ENCODE peak calls at places on chromosomes 12 and 14, in five cellular contexts. One of them, this sample, is unnamed.

GRCh38 chr12:132205271-132206092 is 61.2 kb downstream of the NOC4L start:
- DNase-seq in CD4-positive, CD25-positive, alpha-beta regulatory T cell: no peak
- DNase-seq in effector memory CD4-positive, alpha-beta T cell: no peak
- DNase-seq in body of pancreas: no peak
- DNase-seq in HFF-Myc: no peak
- DNase-seq in this sample: no peak

GRCh38 chr12:33000016-33000415 is 103.4 kb upstream of the PKP2 start:
- DNase-seq in CD4-positive, CD25-positive, alpha-beta regulatory T cell: no peak
- DNase-seq in HFF-Myc: no peak
- DNase-seq in effector memory CD4-positive, alpha-beta T cell: no peak
- DNase-seq in body of pancreas: no peak
- DNase-seq in this sample: no peak

GRCh38 chr12:4034926-4035325 is 161.7 kb upstream of the PARP11 start:
- DNase-seq in CD4-positive, CD25-positive, alpha-beta regulatory T cell: no peak
- DNase-seq in HFF-Myc: peak
- DNase-seq in body of pancreas: no peak
- DNase-seq in effector memory CD4-positive, alpha-beta T cell: no peak
- DNase-seq in this sample: no peak

GRCh38 chr14:99081156-99081765 is 190.7 kb downstream of the BCL11B start:
- DNase-seq in body of pancreas: no peak
- DNase-seq in effector memory CD4-positive, alpha-beta T cell: no peak
- DNase-seq in HFF-Myc: no peak
- DNase-seq in CD4-positive, CD25-positive, alpha-beta regulatory T cell: no peak
- DNase-seq in this sample: no peak

GRCh38 chr12:915090-915489 is 34.4 kb downstream of the RAD52 start:
- DNase-seq in HFF-Myc: no peak
- DNase-seq in body of pancreas: no peak
- DNase-seq in CD4-positive, CD25-positive, alpha-beta regulatory T cell: peak
- DNase-seq in effector memory CD4-positive, alpha-beta T cell: no peak
- DNase-seq in this sample: no peak

GRCh38 chr12:123085730-123086487 is 65.0 kb downstream of the PITPNM2 start:
- DNase-seq in body of pancreas: peak
- DNase-seq in CD4-positive, CD25-positive, alpha-beta regulatory T cell: no peak
- DNase-seq in HFF-Myc: no peak
- DNase-seq in effector memory CD4-positive, alpha-beta T cell: no peak
- DNase-seq in this sample: no peak

GRCh38 chr12:63905523-63905922 is 61.0 kb downstream of the SRGAP1 start:
- DNase-seq in HFF-Myc: no peak
- DNase-seq in effector memory CD4-positive, alpha-beta T cell: no peak
- DNase-seq in CD4-positive, CD25-positive, alpha-beta regulatory T cell: no peak
- DNase-seq in body of pancreas: no peak
- DNase-seq in this sample: no peak

GRCh38 chr12:93122089-93122488 is 193.0 kb upstream of the EEA1 start:
- DNase-seq in body of pancreas: no peak
- DNase-seq in HFF-Myc: no peak
- DNase-seq in CD4-positive, CD25-positive, alpha-beta regulatory T cell: no peak
- DNase-seq in effector memory CD4-positive, alpha-beta T cell: no peak
- DNase-seq in this sample: peak

GRCh38 chr12:58668831-58669230 is 251.5 kb downstream of the LRIG3 start:
- DNase-seq in CD4-positive, CD25-positive, alpha-beta regulatory T cell: no peak
- DNase-seq in HFF-Myc: no peak
- DNase-seq in body of pancreas: no peak
- DNase-seq in effector memory CD4-positive, alpha-beta T cell: no peak
- DNase-seq in this sample: peak

GRCh38 chr14:73662439-73663056 is 17.8 kb downstream of the DNAL1 start:
- DNase-seq in effector memory CD4-positive, alpha-beta T cell: no peak
- DNase-seq in HFF-Myc: peak
- DNase-seq in CD4-positive, CD25-positive, alpha-beta regulatory T cell: no peak
- DNase-seq in body of pancreas: no peak
- DNase-seq in this sample: peak

GRCh38 chr14:60722836-60723217 is 1.3 kb downstream of the SIX4 start:
- DNase-seq in body of pancreas: peak
- DNase-seq in HFF-Myc: no peak
- DNase-seq in CD4-positive, CD25-positive, alpha-beta regulatory T cell: no peak
- DNase-seq in effector memory CD4-positive, alpha-beta T cell: no peak
- DNase-seq in this sample: no peak

GRCh38 chr14:52182853-52183252 is 84.6 kb upstream of the PTGDR start:
- DNase-seq in effector memory CD4-positive, alpha-beta T cell: no peak
- DNase-seq in CD4-positive, CD25-positive, alpha-beta regulatory T cell: no peak
- DNase-seq in HFF-Myc: no peak
- DNase-seq in body of pancreas: no peak
- DNase-seq in this sample: no peak

GRCh38 chr14:65095633-65096205 is 6.6 kb downstream of the MAX start:
- DNase-seq in effector memory CD4-positive, alpha-beta T cell: no peak
- DNase-seq in CD4-positive, CD25-positive, alpha-beta regulatory T cell: no peak
- DNase-seq in body of pancreas: peak
- DNase-seq in HFF-Myc: peak
- DNase-seq in this sample: peak

GRCh38 chr12:53954694-53955035 is at the start of gene HOXC12:
- DNase-seq in HFF-Myc: no peak
- DNase-seq in CD4-positive, CD25-positive, alpha-beta regulatory T cell: no peak
- DNase-seq in effector memory CD4-positive, alpha-beta T cell: no peak
- DNase-seq in body of pancreas: no peak
- DNase-seq in this sample: no peak

GRCh38 chr12:109571773-109572505 is 1.4 kb downstream of the MMAB start:
- DNase-seq in body of pancreas: no peak
- DNase-seq in CD4-positive, CD25-positive, alpha-beta regulatory T cell: no peak
- DNase-seq in HFF-Myc: no peak
- DNase-seq in effector memory CD4-positive, alpha-beta T cell: no peak
- DNase-seq in this sample: no peak

GRCh38 chr14:67577909-67578749 is 21.9 kb downstream of the PIGH start:
- DNase-seq in body of pancreas: no peak
- DNase-seq in effector memory CD4-positive, alpha-beta T cell: no peak
- DNase-seq in CD4-positive, CD25-positive, alpha-beta regulatory T cell: no peak
- DNase-seq in HFF-Myc: no peak
- DNase-seq in this sample: no peak

GRCh38 chr14:54202288-54202687 is 194.5 kb upstream of the CDKN3 start:
- DNase-seq in body of pancreas: no peak
- DNase-seq in effector memory CD4-positive, alpha-beta T cell: no peak
- DNase-seq in HFF-Myc: no peak
- DNase-seq in CD4-positive, CD25-positive, alpha-beta regulatory T cell: no peak
- DNase-seq in this sample: no peak

GRCh38 chr12:40149673-40150260 is 43.9 kb upstream of the SLC2A13 start:
- DNase-seq in body of pancreas: no peak
- DNase-seq in HFF-Myc: no peak
- DNase-seq in CD4-positive, CD25-positive, alpha-beta regulatory T cell: no peak
- DNase-seq in effector memory CD4-positive, alpha-beta T cell: no peak
- DNase-seq in this sample: no peak

GRCh38 chr14:99413172-99413571 is 67.5 kb downstream of the SETD3 start:
- DNase-seq in CD4-positive, CD25-positive, alpha-beta regulatory T cell: no peak
- DNase-seq in effector memory CD4-positive, alpha-beta T cell: no peak
- DNase-seq in body of pancreas: no peak
- DNase-seq in HFF-Myc: no peak
- DNase-seq in this sample: no peak

GRCh38 chr14:21711360-21711961 is 37.8 kb upstream of the OR4E1 start:
- DNase-seq in HFF-Myc: peak
- DNase-seq in effector memory CD4-positive, alpha-beta T cell: no peak
- DNase-seq in body of pancreas: peak
- DNase-seq in CD4-positive, CD25-positive, alpha-beta regulatory T cell: peak
- DNase-seq in this sample: peak

GRCh38 chr14:54348923-54349615 is 47.7 kb upstream of the CDKN3 start:
- DNase-seq in effector memory CD4-positive, alpha-beta T cell: no peak
- DNase-seq in body of pancreas: no peak
- DNase-seq in CD4-positive, CD25-positive, alpha-beta regulatory T cell: no peak
- DNase-seq in HFF-Myc: no peak
- DNase-seq in this sample: no peak

GRCh38 chr12:125685885-125686284 is 620.6 kb downstream of the AACS start:
- DNase-seq in HFF-Myc: no peak
- DNase-seq in CD4-positive, CD25-positive, alpha-beta regulatory T cell: no peak
- DNase-seq in effector memory CD4-positive, alpha-beta T cell: no peak
- DNase-seq in body of pancreas: no peak
- DNase-seq in this sample: no peak

GRCh38 chr12:52582489-52582888 is 8.8 kb upstream of the KRT74 start:
- DNase-seq in body of pancreas: no peak
- DNase-seq in effector memory CD4-positive, alpha-beta T cell: no peak
- DNase-seq in HFF-Myc: no peak
- DNase-seq in CD4-positive, CD25-positive, alpha-beta regulatory T cell: no peak
- DNase-seq in this sample: no peak

GRCh38 chr12:104372721-104373335 is 69.3 kb downstream of the EID3 start:
- DNase-seq in HFF-Myc: no peak
- DNase-seq in effector memory CD4-positive, alpha-beta T cell: no peak
- DNase-seq in body of pancreas: no peak
- DNase-seq in CD4-positive, CD25-positive, alpha-beta regulatory T cell: no peak
- DNase-seq in this sample: no peak

GRCh38 chr12:96483116-96483515 is 6.3 kb upstream of the CFAP54 start:
- DNase-seq in effector memory CD4-positive, alpha-beta T cell: no peak
- DNase-seq in CD4-positive, CD25-positive, alpha-beta regulatory T cell: no peak
- DNase-seq in HFF-Myc: no peak
- DNase-seq in body of pancreas: no peak
- DNase-seq in this sample: no peak

GRCh38 chr12:130949806-130950205 is 3.9 kb upstream of the ADGRD1 start:
- DNase-seq in CD4-positive, CD25-positive, alpha-beta regulatory T cell: no peak
- DNase-seq in body of pancreas: no peak
- DNase-seq in effector memory CD4-positive, alpha-beta T cell: no peak
- DNase-seq in HFF-Myc: no peak
- DNase-seq in this sample: no peak

GRCh38 chr12:111503116-111503515 is 96.0 kb downstream of the ATXN2 start:
- DNase-seq in effector memory CD4-positive, alpha-beta T cell: no peak
- DNase-seq in CD4-positive, CD25-positive, alpha-beta regulatory T cell: no peak
- DNase-seq in HFF-Myc: no peak
- DNase-seq in body of pancreas: no peak
- DNase-seq in this sample: no peak

GRCh38 chr14:105710119-105711057 is 184.0 kb downstream of the TMEM121 start:
- DNase-seq in effector memory CD4-positive, alpha-beta T cell: no peak
- DNase-seq in CD4-positive, CD25-positive, alpha-beta regulatory T cell: no peak
- DNase-seq in HFF-Myc: no peak
- DNase-seq in body of pancreas: no peak
- DNase-seq in this sample: no peak

GRCh38 chr12:60259241-60259640 is 663.4 kb downstream of the SLC16A7 start:
- DNase-seq in CD4-positive, CD25-positive, alpha-beta regulatory T cell: no peak
- DNase-seq in body of pancreas: no peak
- DNase-seq in HFF-Myc: no peak
- DNase-seq in effector memory CD4-positive, alpha-beta T cell: no peak
- DNase-seq in this sample: no peak

GRCh38 chr14:104680056-104680805 is 9.2 kb upstream of the INF2 start:
- DNase-seq in body of pancreas: peak
- DNase-seq in HFF-Myc: no peak
- DNase-seq in effector memory CD4-positive, alpha-beta T cell: no peak
- DNase-seq in CD4-positive, CD25-positive, alpha-beta regulatory T cell: no peak
- DNase-seq in this sample: no peak
- H3K4me3 ChIP-seq in body of pancreas: no peak
- H3K4me3 ChIP-seq in HFF-Myc: peak
- H3K4me3 ChIP-seq in effector memory CD4-positive, alpha-beta T cell: no peak
- H3K4me3 ChIP-seq in CD4-positive, CD25-positive, alpha-beta regulatory T cell: no peak
- H3K4me3 ChIP-seq in this sample: peak

DNA sequence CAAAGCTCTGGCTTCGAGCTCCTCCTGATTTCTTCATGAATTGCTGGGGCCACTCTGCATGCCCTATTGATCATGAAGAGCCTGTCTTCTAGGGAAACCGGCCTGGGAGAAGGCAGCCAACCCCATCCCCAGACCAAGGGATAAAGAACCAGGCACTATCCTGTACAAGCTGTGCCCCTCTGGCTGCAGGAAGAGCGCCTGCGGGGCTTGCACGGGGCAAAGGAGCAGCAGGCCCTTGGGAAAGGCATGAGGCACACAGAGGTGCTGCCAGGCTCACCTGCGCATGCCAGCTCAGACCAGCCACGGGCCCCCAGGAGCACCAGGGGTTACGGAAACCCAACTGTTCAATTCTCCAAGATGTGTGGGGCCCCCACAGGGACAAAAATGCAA is 2.1 kb downstream of the ITPK1 start:
- DNase-seq in CD4-positive, CD25-positive, alpha-beta regulatory T cell: no peak
- DNase-seq in HFF-Myc: no peak
- DNase-seq in effector memory CD4-positive, alpha-beta T cell: no peak
- DNase-seq in body of pancreas: no peak
- DNase-seq in this sample: no peak
- H3K4me3 ChIP-seq in CD4-positive, CD25-positive, alpha-beta regulatory T cell: peak
- H3K4me3 ChIP-seq in HFF-Myc: peak
- H3K4me3 ChIP-seq in effector memory CD4-positive, alpha-beta T cell: peak
- H3K4me3 ChIP-seq in body of pancreas: peak
- H3K4me3 ChIP-seq in this sample: peak

GRCh38 chr14:85222344-85222743 is 307.6 kb upstream of the FLRT2 start:
- DNase-seq in effector memory CD4-positive, alpha-beta T cell: no peak
- DNase-seq in HFF-Myc: no peak
- DNase-seq in CD4-positive, CD25-positive, alpha-beta regulatory T cell: no peak
- DNase-seq in body of pancreas: no peak
- DNase-seq in this sample: no peak

GRCh38 chr14:85221832-85222231 is 308.1 kb upstream of the FLRT2 start:
- DNase-seq in CD4-positive, CD25-positive, alpha-beta regulatory T cell: no peak
- DNase-seq in body of pancreas: no peak
- DNase-seq in HFF-Myc: no peak
- DNase-seq in effector memory CD4-positive, alpha-beta T cell: no peak
- DNase-seq in this sample: no peak

GRCh38 chr14:85214471-85214870 is 315.5 kb upstream of the FLRT2 start:
- DNase-seq in HFF-Myc: no peak
- DNase-seq in body of pancreas: no peak
- DNase-seq in CD4-positive, CD25-positive, alpha-beta regulatory T cell: no peak
- DNase-seq in effector memory CD4-positive, alpha-beta T cell: no peak
- DNase-seq in this sample: no peak

GRCh38 chr14:85218982-85219381 is 311.0 kb upstream of the FLRT2 start:
- DNase-seq in HFF-Myc: no peak
- DNase-seq in body of pancreas: no peak
- DNase-seq in CD4-positive, CD25-positive, alpha-beta regulatory T cell: no peak
- DNase-seq in effector memory CD4-positive, alpha-beta T cell: no peak
- DNase-seq in this sample: no peak

GRCh38 chr14:85217412-85217811 is 312.5 kb upstream of the FLRT2 start:
- DNase-seq in effector memory CD4-positive, alpha-beta T cell: no peak
- DNase-seq in body of pancreas: no peak
- DNase-seq in HFF-Myc: peak
- DNase-seq in CD4-positive, CD25-positive, alpha-beta regulatory T cell: no peak
- DNase-seq in this sample: no peak
- H3K4me3 ChIP-seq in effector memory CD4-positive, alpha-beta T cell: no peak
- H3K4me3 ChIP-seq in body of pancreas: no peak
- H3K4me3 ChIP-seq in HFF-Myc: no peak
- H3K4me3 ChIP-seq in CD4-positive, CD25-positive, alpha-beta regulatory T cell: no peak
- H3K4me3 ChIP-seq in this sample: no peak

GRCh38 chr12:105406497-105406896 is 76.0 kb downstream of the C12orf75 start:
- DNase-seq in effector memory CD4-positive, alpha-beta T cell: no peak
- DNase-seq in CD4-positive, CD25-positive, alpha-beta regulatory T cell: no peak
- DNase-seq in body of pancreas: no peak
- DNase-seq in HFF-Myc: no peak
- DNase-seq in this sample: no peak

GRCh38 chr12:105414088-105414487 is 83.6 kb downstream of the C12orf75 start:
- DNase-seq in HFF-Myc: no peak
- DNase-seq in CD4-positive, CD25-positive, alpha-beta regulatory T cell: no peak
- DNase-seq in effector memory CD4-positive, alpha-beta T cell: no peak
- DNase-seq in body of pancreas: no peak
- DNase-seq in this sample: no peak

GRCh38 chr12:105409286-105409685 is 78.8 kb downstream of the C12orf75 start:
- DNase-seq in CD4-positive, CD25-positive, alpha-beta regulatory T cell: no peak
- DNase-seq in HFF-Myc: no peak
- DNase-seq in effector memory CD4-positive, alpha-beta T cell: no peak
- DNase-seq in body of pancreas: no peak
- DNase-seq in this sample: no peak

DNA sequence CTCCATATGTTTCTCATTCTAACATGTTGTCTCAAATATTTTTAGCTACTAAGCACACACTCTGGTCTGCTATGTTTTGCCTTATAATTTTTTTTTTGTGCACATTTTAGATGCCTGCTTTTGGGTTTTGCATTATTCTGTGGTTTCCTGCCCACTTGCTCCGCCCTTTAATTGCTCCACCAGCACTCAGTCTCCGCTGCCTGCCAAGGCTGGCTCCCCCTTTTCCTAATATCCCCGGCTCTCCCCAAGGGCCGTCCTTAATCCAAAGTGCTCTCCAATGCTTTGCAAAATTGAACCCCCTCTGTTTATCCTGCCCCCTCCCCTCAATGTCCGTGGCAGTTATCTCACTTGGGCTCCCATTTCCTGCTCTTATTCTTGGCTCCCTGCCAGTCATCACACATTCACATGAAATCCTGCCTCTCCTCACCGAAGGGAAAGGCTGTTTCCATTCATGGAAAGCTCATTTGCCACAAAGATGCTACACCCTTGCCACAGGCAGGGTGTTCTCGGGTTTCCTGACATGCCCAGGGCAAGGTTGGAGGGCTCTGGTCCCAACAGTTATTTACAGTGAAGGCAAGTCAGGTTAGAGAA is 79.5 kb downstream of the C12orf75 start:
- DNase-seq in HFF-Myc: no peak
- DNase-seq in effector memory CD4-positive, alpha-beta T cell: no peak
- DNase-seq in CD4-positive, CD25-positive, alpha-beta regulatory T cell: peak
- DNase-seq in body of pancreas: no peak
- DNase-seq in this sample: no peak
- H3K4me3 ChIP-seq in HFF-Myc: no peak
- H3K4me3 ChIP-seq in effector memory CD4-positive, alpha-beta T cell: peak
- H3K4me3 ChIP-seq in CD4-positive, CD25-positive, alpha-beta regulatory T cell: peak
- H3K4me3 ChIP-seq in body of pancreas: no peak
- H3K4me3 ChIP-seq in this sample: peak

This sample was measured in AG04449.